ENCODE peak calls at places on chromosomes 4 and X, in eight cellular contexts. I, L, K, J, U, S, P and W are unnamed samples.

GRCh38 chr4:80255374-80256095 is 10.9 kb upstream of the FGF5 start:
- DNase-seq in I (no peak), L (peak), K (no peak), J (no peak), U (no peak), S (no peak), P (no peak), W (no peak)

GRCh38 chr4:98510340-98510739 is 148.1 kb downstream of the TSPAN5 start:
- DNase-seq in I (no peak), L (no peak), K (peak), J (no peak), U (no peak), S (no peak), P (no peak), W (no peak)

GRCh38 chr4:20254517-20255250 is 3.0 kb downstream of the SLIT2 start:
- DNase-seq in I (no peak), L (no peak), K (peak), J (peak), U (peak), S (peak), P (peak), W (peak)

GRCh38 chr4:61572160-61572559 is 372.0 kb downstream of the ADGRL3 start:
- DNase-seq in I (no peak), L (peak), K (peak), J (no peak), U (no peak), S (no peak), P (no peak), W (no peak)

GRCh38 chr4:139599594-139600374 is 43.8 kb upstream of the SETD7 start:
- DNase-seq in I (no peak), L (peak), K (peak), J (no peak), U (no peak), S (no peak), P (no peak), W (no peak)

GRCh38 chr4:142840516-142841123 is 5.5 kb downstream of the INPP4B start:
- DNase-seq in I (no peak), L (no peak), K (peak), J (no peak), U (no peak), S (no peak), P (no peak), W (no peak)

GRCh38 chr4:145843148-145843547 is 95.5 kb downstream of the ZNF827 start:
- DNase-seq in I (no peak), L (peak), K (peak), J (no peak), U (no peak), S (no peak), P (no peak), W (no peak)

GRCh38 chr4:38560763-38561558 is 103.0 kb upstream of the KLF3 start:
- DNase-seq in I (no peak), L (peak), K (no peak), J (no peak), U (no peak), S (no peak), P (no peak), W (no peak)

GRCh38 chr4:74338792-74339333 is 26.1 kb upstream of the EREG start:
- DNase-seq in I (no peak), L (no peak), K (peak), J (no peak), U (no peak), S (no peak), P (no peak), W (no peak)

GRCh38 chrX:12138366-12139313 is at the start of gene FRMPD4:
- DNase-seq in I (no peak), L (peak), K (peak), J (no peak), U (peak), S (no peak), P (peak), W (no peak)
- TF ChIP-seq CTCF in I (no peak), L (no peak), K (peak), J (no peak), U (no peak), S (no peak), P (no peak), W (no peak)

DNA sequence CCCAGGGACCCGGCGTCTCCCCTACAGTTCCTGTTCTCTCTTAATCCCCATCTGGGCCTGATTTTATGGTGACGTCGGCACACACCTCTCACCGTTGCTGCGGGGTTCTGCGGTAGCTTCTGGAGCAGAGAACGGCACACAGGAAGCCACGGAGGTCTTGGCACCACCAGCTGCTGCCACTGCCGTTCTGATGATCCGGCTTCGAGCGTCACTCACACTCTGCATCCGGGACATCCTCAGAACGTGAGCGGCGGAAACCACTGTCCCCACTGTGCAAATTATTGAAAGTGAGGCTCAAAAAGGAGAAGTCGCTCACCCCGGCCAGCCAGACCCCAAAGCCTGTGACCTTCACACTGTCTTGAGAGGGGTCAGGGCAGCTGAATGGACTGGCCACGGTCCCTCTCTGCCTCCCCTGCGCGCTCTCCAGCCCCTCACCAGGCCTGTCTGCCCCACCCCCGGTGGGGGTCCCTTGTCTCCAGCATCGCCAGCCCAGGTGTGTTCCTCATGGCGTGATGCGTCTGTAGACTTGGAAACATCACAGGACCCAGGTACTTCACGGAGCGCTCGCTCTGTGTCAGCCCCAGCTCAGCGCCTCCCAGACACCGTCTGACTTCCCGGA is 201.1 kb downstream of the AFAP1 start:
- DNase-seq in I (no peak), L (no peak), K (no peak), J (no peak), U (no peak), S (no peak), P (peak), W (no peak)
- H3K27ac ChIP-seq in I (no peak), L (no peak), K (no peak), J (no peak), U (no peak), S (no peak), P (no peak), W (no peak)

DNA sequence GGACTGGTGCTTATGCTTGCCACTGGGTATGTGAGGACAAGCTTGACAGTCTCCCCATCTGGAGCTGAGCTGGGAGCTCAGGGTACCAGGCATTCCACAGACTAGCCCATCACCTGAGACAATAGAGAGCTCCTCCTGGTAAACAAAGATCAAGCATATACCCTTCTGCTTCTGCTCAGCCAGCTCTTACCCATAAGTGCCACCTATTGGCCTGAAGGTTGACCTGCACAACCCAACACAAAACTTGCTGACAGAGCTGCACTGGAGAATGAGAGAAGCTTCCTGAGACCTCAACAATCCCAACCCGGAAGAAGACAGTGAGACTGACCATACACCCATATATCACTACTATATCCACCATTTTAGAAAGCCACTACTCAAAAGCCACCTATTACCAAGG is 1049.2 kb upstream of the INTU start:
- DNase-seq in I (no peak), L (peak), K (peak), J (no peak), U (no peak), S (no peak), P (no peak), W (no peak)
- TF ChIP-seq CTCF in I (no peak), L (peak), K (peak), J (no peak), U (no peak), S (no peak), P (no peak), W (no peak)

GRCh38 chr4:118743867-118744266 is 58.7 kb downstream of the METTL14 start:
- DNase-seq in I (no peak), L (no peak), K (no peak), J (no peak), U (no peak), S (peak), P (no peak), W (no peak)
- H3K27ac ChIP-seq in I (no peak), L (no peak), K (no peak), J (no peak), U (peak), S (no peak), P (no peak), W (peak)

GRCh38 chr4:150078996-150079581 is 844 bp downstream of the DCLK2 start:
- DNase-seq in I (peak), L (peak), K (peak), J (peak), U (peak), S (peak), P (peak), W (peak)
- TF ChIP-seq CTCF in I (no peak), L (no peak), K (no peak), J (peak), U (no peak), S (no peak), P (no peak), W (no peak)

DNA sequence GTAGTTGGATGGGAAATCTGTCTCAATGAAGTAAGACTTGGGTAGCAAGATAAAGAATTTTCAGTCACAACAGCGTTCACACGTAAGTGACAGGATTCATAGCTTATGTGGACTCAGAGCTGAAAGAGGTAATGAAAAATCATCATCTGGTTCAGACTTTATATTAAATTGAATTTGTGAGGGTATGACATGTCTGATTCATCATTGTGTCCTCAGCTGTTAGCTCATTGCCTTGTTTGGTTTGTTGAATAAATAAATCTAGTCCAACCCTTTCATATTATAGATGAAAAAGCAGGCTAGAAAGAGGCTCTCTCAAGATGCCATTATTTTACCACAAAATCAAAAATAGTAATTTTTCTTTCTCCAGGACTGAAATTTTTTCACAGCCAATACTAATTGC is 2.7 kb upstream of the CYSLTR1 start:
- DNase-seq in I (no peak), L (no peak), K (no peak), J (no peak), U (no peak), S (no peak), P (no peak), W (no peak)
- H3K27ac ChIP-seq in I (no peak), L (no peak), K (no peak), J (no peak), U (no peak), S (no peak), P (no peak), W (no peak)